ENCODE peak calls at places on chromosomes 4 and X, in six cellular contexts. C is Kasumi-1; J is stimulated activated CD8-positive, alpha-beta memory T cell treated with anti-CD3 and anti-CD28 coated beads, Interleukin-4, amount 100 ng/mL, for 48 hours; Y is activated T-helper 1 cell treated with anti-CD3 and anti-CD28 coated beads, Interleukin-2, amount 50 U/mL, for 16 hours; X is activated CD4-positive, alpha-beta T cell treated with anti-CD3 and anti-CD28 coated beads for 4 hours; W is NCI-H1105. Z is an unnamed sample.

GRCh38 chrX:37817579-37817978 is 29.8 kb downstream of the DYNLT3 start:
- DNase-seq in C (no peak), J (no peak), Y (no peak), X (no peak), W (no peak), Z (no peak)

GRCh38 chr4:8314691-8315255 is 45.2 kb downstream of the HTRA3 start:
- DNase-seq in C (no peak), J (peak; percentile 4), Y (no peak), X (no peak), W (no peak), Z (no peak)

GRCh38 chr4:152079543-152080293 is 318.9 kb upstream of the GATB start:
- DNase-seq in C (no peak), J (no peak), Y (no peak), X (no peak), W (no peak), Z (no peak)

GRCh38 chr4:188127157-188127874 is 11.9 kb upstream of the TRIML1 start:
- DNase-seq in C (no peak), J (no peak), Y (no peak), X (no peak), W (no peak), Z (no peak)

GRCh38 chr4:186021461-186022167 is 47.3 kb upstream of the TLR3 start:
- DNase-seq in C (peak; percentile 41), J (no peak), Y (no peak), X (no peak), W (no peak), Z (no peak)

GRCh38 chr4:184316821-184317220 is 99.1 kb upstream of the ENPP6 start:
- DNase-seq in C (no peak), J (no peak), Y (no peak), X (no peak), W (no peak), Z (no peak)

GRCh38 chr4:7189475-7190277 is 2.7 kb upstream of the SORCS2 start:
- DNase-seq in C (no peak), J (peak; percentile 11), Y (no peak), X (no peak), W (no peak), Z (no peak)

GRCh38 chr4:110348711-110349383 is 127.1 kb upstream of the ENPEP start:
- DNase-seq in C (no peak), J (no peak), Y (no peak), X (no peak), W (no peak), Z (no peak)

GRCh38 chrX:65720580-65720979 is 53.1 kb downstream of the MSN start:
- DNase-seq in C (peak; percentile 7), J (no peak), Y (no peak), X (no peak), W (no peak), Z (peak; percentile 5)

GRCh38 chrX:68930576-68931317 is 101.9 kb downstream of the EFNB1 start:
- DNase-seq in C (no peak), J (no peak), Y (no peak), X (no peak), W (no peak), Z (no peak)

GRCh38 chrX:136307471-136307870 is 6.7 kb downstream of the ADGRG4 start:
- DNase-seq in C (no peak), J (no peak), Y (no peak), X (no peak), W (no peak), Z (no peak)

GRCh38 chrX:108435261-108435660 is 3.0 kb downstream of the COL4A6 start:
- DNase-seq in C (no peak), J (no peak), Y (no peak), X (no peak), W (no peak), Z (no peak)